ENCODE peak calls at places on chromosome 14, in five cellular contexts. C is HCT116, Y is SK-N-SH, E is K562, A is GM12878. Z is an unnamed sample.

GRCh38 chr14:52934762-52935161 is 16.1 kb downstream of the FERMT2 start:
- DNase-seq in C (no peak), Y (no peak), E (no peak), A (no peak), Z (no peak)

GRCh38 chr14:64703393-64704144 is 655 bp upstream of the PLEKHG3 start:
- DNase-seq in C (no peak), Y (no peak), E (no peak), A (no peak), Z (no peak)

GRCh38 chr14:26531894-26532293 is 65.9 kb downstream of the NOVA1 start:
- DNase-seq in C (no peak), Y (no peak), E (no peak), A (no peak), Z (peak; percentile 44)

GRCh38 chr14:52369305-52369781 is 55.2 kb downstream of the PTGER2 start:
- DNase-seq in C (no peak), Y (no peak), E (no peak), A (no peak), Z (no peak)

GRCh38 chr14:20631023-20631820 is 10.3 kb downstream of the OR6S1 start:
- DNase-seq in C (no peak), Y (no peak), E (peak; percentile 69), A (no peak), Z (peak; percentile 47)

GRCh38 chr14:94267352-94267751 is 25.7 kb downstream of the SERPINA10 start:
- DNase-seq in C (no peak), Y (no peak), E (no peak), A (no peak), Z (no peak)

GRCh38 chr14:96165493-96166474 is 38.9 kb upstream of the BDKRB2 start:
- DNase-seq in C (no peak), Y (no peak), E (no peak), A (no peak), Z (no peak)

GRCh38 chr14:33686218-33686617 is 264.7 kb downstream of the EGLN3 start:
- DNase-seq in C (no peak), Y (no peak), E (no peak), A (no peak), Z (no peak)

GRCh38 chr14:90553298-90553920 is 156.6 kb downstream of the CALM1 start:
- DNase-seq in C (no peak), Y (no peak), E (no peak), A (no peak), Z (no peak)
- TF ChIP-seq JUND in C (no peak), Y (no peak), E (no peak), A (no peak), Z (no peak)

DNA sequence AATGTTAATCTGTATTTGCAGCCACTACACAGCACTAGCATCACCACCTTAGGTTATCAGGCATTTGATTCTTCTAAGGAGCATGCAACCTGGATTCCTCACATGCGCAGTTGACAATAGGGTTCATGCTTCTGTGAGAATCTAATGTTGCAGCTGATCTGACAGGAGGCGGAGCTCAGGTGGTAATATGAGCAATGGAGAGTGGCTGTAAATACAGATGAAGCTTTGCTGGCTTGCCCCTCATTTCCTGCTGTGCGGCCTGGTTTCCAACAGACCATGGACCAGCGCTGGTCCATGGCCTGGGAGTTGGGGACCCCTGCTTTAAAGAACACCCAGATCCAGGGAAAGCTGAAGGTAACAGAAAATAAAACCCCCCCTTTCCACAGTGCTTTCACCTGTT is 51.0 kb downstream of the TMX1 start:
- DNase-seq in C (no peak), Y (no peak), E (no peak), A (no peak), Z (no peak)
- TF ChIP-seq JUND in C (no peak), Y (no peak), E (no peak), A (no peak), Z (no peak)

GRCh38 chr14:99513946-99514551 is 32.8 kb downstream of the CCNK start:
- DNase-seq in C (no peak), Y (peak; percentile 27), E (no peak), A (no peak), Z (peak; percentile 22)
- TF ChIP-seq JUND in C (no peak), Y (no peak), E (no peak), A (no peak), Z (no peak)

DNA sequence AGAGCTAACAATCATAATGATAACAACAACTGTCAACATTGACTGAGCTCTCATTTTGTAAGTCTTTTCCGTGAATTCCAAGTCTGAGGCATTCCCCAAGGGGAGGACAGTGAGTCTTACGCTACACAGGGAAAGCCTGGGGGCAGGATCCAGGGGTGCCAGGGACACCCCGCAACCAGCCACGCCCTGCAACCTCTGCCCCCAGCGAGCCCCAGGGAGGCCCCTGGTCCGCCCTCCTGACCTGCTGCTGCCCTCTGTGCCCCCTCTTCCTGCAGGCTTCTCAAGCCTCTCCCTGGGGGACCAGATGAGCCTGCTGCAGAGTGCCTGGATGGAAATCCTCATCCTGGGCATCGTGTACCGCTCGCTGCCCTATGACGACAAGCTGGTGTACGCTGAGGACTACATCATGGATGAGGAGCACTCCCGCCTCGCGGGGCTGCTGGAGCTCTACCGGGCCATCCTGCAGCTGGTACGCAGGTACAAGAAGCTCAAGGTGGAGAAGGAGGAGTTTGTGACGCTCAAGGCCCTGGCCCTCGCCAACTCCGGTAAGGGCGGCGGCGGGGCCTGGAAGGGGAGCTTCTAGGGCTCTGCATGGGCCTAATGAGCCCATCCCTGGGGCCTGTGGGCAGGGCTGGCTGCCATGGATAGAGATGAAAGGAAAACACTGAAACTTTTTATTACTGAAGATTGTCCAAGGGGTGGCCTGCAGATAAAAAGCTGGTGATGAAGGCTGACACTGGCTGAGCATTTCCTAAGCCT is 115.4 kb downstream of the ESRRB start:
- DNase-seq in C (no peak), Y (no peak), E (no peak), A (no peak), Z (no peak)
- TF ChIP-seq JUND in C (no peak), Y (no peak), E (no peak), A (no peak), Z (no peak)

GRCh38 chr14:30005114-30005698 is 77.6 kb upstream of the PRKD1 start:
- DNase-seq in C (no peak), Y (peak; percentile 19), E (peak; percentile 24), A (no peak), Z (peak; percentile 65)

GRCh38 chr14:29999013-29999539 is 71.4 kb upstream of the PRKD1 start:
- DNase-seq in C (no peak), Y (no peak), E (no peak), A (no peak), Z (no peak)

GRCh38 chr14:30006695-30007094 is 79.0 kb upstream of the PRKD1 start:
- DNase-seq in C (no peak), Y (no peak), E (no peak), A (no peak), Z (no peak)

DNA sequence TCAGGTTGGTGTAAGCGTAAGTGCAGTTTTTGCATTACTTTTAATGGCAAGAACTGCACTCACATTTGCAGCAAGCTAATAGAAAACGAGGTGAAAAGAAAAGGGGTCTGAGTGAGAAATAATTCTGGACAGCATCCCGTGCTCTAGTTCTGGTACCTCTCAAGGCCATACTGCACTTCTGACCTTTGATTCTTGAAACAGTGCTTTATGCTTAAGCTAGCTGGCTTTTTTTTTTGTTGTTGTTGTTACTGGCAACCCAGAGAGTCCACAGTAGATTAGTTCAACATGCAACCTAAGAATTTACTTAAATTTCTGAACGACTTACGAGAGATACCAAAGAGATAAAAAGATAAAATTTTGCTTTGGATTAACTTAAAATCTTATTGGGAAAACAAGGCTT is 75.2 kb upstream of the PRKD1 start:
- DNase-seq in C (no peak), Y (no peak), E (no peak), A (no peak), Z (no peak)
- TF ChIP-seq JUND in C (no peak), Y (no peak), E (no peak), A (no peak), Z (no peak)

GRCh38 chr14:56487761-56488160 is 91.8 kb upstream of the TMEM260 start:
- DNase-seq in C (no peak), Y (no peak), E (no peak), A (no peak), Z (no peak)

GRCh38 chr14:56488306-56488705 is 91.3 kb upstream of the TMEM260 start:
- DNase-seq in C (no peak), Y (no peak), E (no peak), A (no peak), Z (no peak)

GRCh38 chr14:56491299-56492285 is 88.0 kb upstream of the TMEM260 start:
- DNase-seq in C (peak; percentile 79), Y (peak; percentile 39), E (peak; percentile 41), A (peak; percentile 11), Z (peak; percentile 8)

GRCh38 chr14:56487090-56487667 is 92.4 kb upstream of the TMEM260 start:
- DNase-seq in C (peak; percentile 23), Y (no peak), E (peak; percentile 5), A (no peak), Z (peak; percentile 39)

DNA sequence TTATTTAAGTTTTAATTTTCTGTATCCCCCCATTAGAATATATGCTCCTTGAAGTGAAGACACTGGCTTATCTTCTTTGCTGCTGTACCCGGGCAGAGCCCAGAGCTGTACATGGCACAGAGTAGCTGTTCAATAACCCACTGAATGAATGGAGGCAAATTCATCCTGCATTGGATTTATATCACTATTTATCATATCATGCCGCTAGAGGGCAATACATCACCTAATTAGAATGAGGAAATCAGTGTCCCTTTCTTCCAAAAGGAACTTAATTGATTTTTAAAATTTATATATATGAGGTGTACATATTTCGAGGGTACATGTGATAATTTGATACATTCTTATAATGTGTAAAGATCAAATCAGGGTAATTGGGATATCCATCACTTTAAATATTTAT is 89.2 kb upstream of the TMEM260 start:
- DNase-seq in C (peak; percentile 35), Y (peak; percentile 14), E (peak; percentile 31), A (no peak), Z (peak; percentile 60)
- TF ChIP-seq JUND in C (no peak), Y (no peak), E (no peak), A (no peak), Z (no peak)

GRCh38 chr14:32564591-32564990 is 235.5 kb downstream of the AKAP6 start:
- DNase-seq in C (no peak), Y (no peak), E (no peak), A (no peak), Z (no peak)

GRCh38 chr14:32559595-32559994 is 230.5 kb downstream of the AKAP6 start:
- DNase-seq in C (no peak), Y (no peak), E (no peak), A (no peak), Z (no peak)

GRCh38 chr14:32559048-32559447 is 229.9 kb downstream of the AKAP6 start:
- DNase-seq in C (no peak), Y (no peak), E (no peak), A (no peak), Z (no peak)

GRCh38 chr14:32561520-32561919 is 232.4 kb downstream of the AKAP6 start:
- DNase-seq in C (no peak), Y (no peak), E (no peak), A (no peak), Z (no peak)

DNA sequence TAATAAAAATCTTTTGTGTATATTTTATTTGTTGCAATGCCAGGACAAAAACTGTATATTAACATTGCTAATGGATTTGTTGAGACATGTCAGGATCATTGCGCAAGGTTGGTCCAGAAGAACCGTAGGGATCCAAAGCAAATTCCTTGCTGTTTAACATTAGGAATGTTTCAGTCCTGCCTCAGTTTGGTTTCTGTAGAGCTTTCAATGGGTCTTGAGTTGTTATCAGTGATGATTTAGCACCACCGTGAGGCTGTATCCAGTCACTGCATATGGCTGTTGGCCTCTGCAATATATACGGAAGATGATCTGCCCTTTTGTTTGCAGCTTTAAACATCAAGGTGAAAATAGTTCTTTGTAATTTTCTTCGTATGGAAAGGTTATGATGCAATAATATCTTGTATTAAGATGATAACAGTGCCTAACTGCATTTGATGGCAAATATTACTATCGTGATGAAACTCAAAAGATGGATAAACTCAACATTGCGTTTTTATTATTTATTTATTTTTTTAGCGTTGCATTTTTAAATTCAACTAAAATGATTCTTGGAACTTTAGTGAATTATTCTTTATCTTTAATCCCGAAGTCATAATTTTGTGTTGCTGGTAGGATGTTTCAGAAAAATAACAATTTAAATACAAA is 231.2 kb downstream of the AKAP6 start:
- DNase-seq in C (peak; percentile 54), Y (peak; percentile 59), E (peak; percentile 56), A (no peak), Z (peak; percentile 47)
- TF ChIP-seq JUND in C (no peak), Y (no peak), E (no peak), A (no peak), Z (no peak)